ENCODE peak calls at places on chromosomes 7 and 10, in six cellular contexts. X, I, N, P, S and H are unnamed samples.

GRCh38 chr7:32108651-32109050 is 38.4 kb upstream of the PDE1C start:
- DNase-seq in N (no peak), P (no peak), S (no peak), X (no peak), I (no peak), H (no peak)

GRCh38 chr7:39465055-39465929 is 100.9 kb upstream of the YAE1 start:
- DNase-seq in X (peak; percentile 17), I (peak; percentile 42), P (peak; percentile 55), S (peak; percentile 84), N (peak; percentile 19), H (peak; percentile 32)

GRCh38 chr7:140866926-140867325 is 57.8 kb downstream of the BRAF start:
- DNase-seq in I (no peak), X (no peak), P (no peak), N (no peak), S (no peak), H (no peak)

GRCh38 chr10:82668266-82668665 is 793.3 kb downstream of the NRG3 start:
- DNase-seq in P (no peak), I (no peak), S (peak; percentile 24), X (no peak), N (no peak), H (no peak)

GRCh38 chr7:104106106-104106505 is 101.7 kb downstream of the ORC5 start:
- DNase-seq in I (peak; percentile 51), N (no peak), S (peak; percentile 62), P (no peak), X (no peak), H (no peak)

GRCh38 chr10:88954458-88955083 is 2.0 kb upstream of the ACTA2 start:
- DNase-seq in P (no peak), S (no peak), I (no peak), X (no peak), N (no peak), H (no peak)

GRCh38 chr10:30392564-30392990 is 41.4 kb upstream of the MAP3K8 start:
- DNase-seq in I (peak; percentile 21), P (peak; percentile 84), X (peak; percentile 81), N (peak; percentile 64), S (peak; percentile 70), H (peak; percentile 62)

GRCh38 chr10:132836832-132837540 is 51.0 kb upstream of the NKX6-2 start:
- DNase-seq in I (no peak), X (peak; percentile 53), P (peak; percentile 49), N (peak; percentile 37), S (peak; percentile 38), H (peak; percentile 4)

GRCh38 chr10:10831085-10831484 is 186.6 kb upstream of the CELF2 start:
- DNase-seq in S (peak; percentile 83), P (no peak), N (peak; percentile 6), X (no peak), I (no peak), H (no peak)

GRCh38 chr10:129161184-129161583 is 305.9 kb upstream of the MGMT start:
- DNase-seq in S (peak; percentile 37), P (peak; percentile 24), I (no peak), X (no peak), N (peak; percentile 17), H (no peak)

GRCh38 chr10:59033622-59034021 is 142.8 kb upstream of the PHYHIPL start:
- DNase-seq in X (no peak), N (no peak), P (no peak), I (no peak), S (no peak), H (no peak)

GRCh38 chr10:5354068-5354467 is 10.7 kb upstream of the UCN3 start:
- DNase-seq in S (no peak), P (no peak), X (no peak), I (no peak), N (no peak), H (no peak)

GRCh38 chr10:73359492-73359891 is 828 bp upstream of the CFAP70 start:
- DNase-seq in I (no peak), X (no peak), N (no peak), P (no peak), S (no peak), H (no peak)

GRCh38 chr7:8260871-8261707 is 878 bp downstream of the ICA1 start:
- DNase-seq in X (no peak), N (no peak), P (no peak), S (peak; percentile 2), I (peak; percentile 87), H (peak; percentile 69)

GRCh38 chr7:4214501-4215155 is 467.5 kb upstream of the FOXK1 start:
- DNase-seq in I (no peak), S (no peak), P (no peak), N (no peak), X (no peak), H (no peak)

GRCh38 chr7:20952891-20953290 is 166.2 kb upstream of the SP8 start:
- DNase-seq in N (no peak), I (no peak), S (no peak), X (no peak), P (no peak), H (no peak)

GRCh38 chr10:70461397-70462348 is 16.9 kb upstream of the PALD1 start:
- DNase-seq in N (peak; percentile 58), P (peak; percentile 67), I (peak; percentile 35), X (peak; percentile 40), S (peak; percentile 73), H (peak; percentile 17)

GRCh38 chr7:17654940-17655339 is 285.4 kb downstream of the SNX13 start:
- DNase-seq in I (no peak), S (no peak), X (no peak), N (no peak), P (no peak), H (no peak)

GRCh38 chr7:28998110-28998509 is 40.0 kb upstream of the TRIL start:
- DNase-seq in I (no peak), S (no peak), X (no peak), N (no peak), P (no peak), H (no peak)

GRCh38 chr7:3897430-3898385 is 596.7 kb downstream of the SDK1 start:
- DNase-seq in I (peak; percentile 27), S (peak; percentile 80), N (peak; percentile 74), X (peak; percentile 40), P (peak; percentile 60), H (no peak)

GRCh38 chr7:17474724-17475344 is 176.4 kb downstream of the AHR start:
- DNase-seq in S (no peak), I (no peak), P (no peak), X (no peak), N (peak; percentile 5), H (no peak)

GRCh38 chr10:112356686-112357085 is 17.2 kb upstream of the ACSL5 start:
- DNase-seq in X (no peak), S (no peak), P (no peak), I (no peak), N (no peak), H (no peak)

GRCh38 chr7:130149575-130150139 is 55.5 kb downstream of the TMEM209 start:
- DNase-seq in I (peak; percentile 82), S (no peak), N (no peak), X (no peak), P (peak; percentile 16), H (no peak)

GRCh38 chr7:39745320-39745719 is 121.9 kb downstream of the RALA start:
- DNase-seq in P (no peak), I (no peak), X (no peak), S (no peak), N (no peak), H (no peak)

GRCh38 chr10:49615213-49615612 is 1.4 kb downstream of the CHAT start:
- DNase-seq in X (no peak), S (no peak), P (no peak), I (no peak), N (no peak), H (no peak)

GRCh38 chr7:19701471-19701870 is 7.4 kb downstream of the POLR1F start:
- DNase-seq in P (no peak), X (no peak), I (peak; percentile 52), N (no peak), S (no peak), H (no peak)

GRCh38 chr7:158473238-158473637 is 114.4 kb downstream of the PTPRN2 start:
- DNase-seq in P (no peak), N (no peak), S (peak; percentile 23), X (no peak), I (peak; percentile 81), H (no peak)

GRCh38 chr7:90736968-90737939 is 141.1 kb downstream of the CDK14 start:
- DNase-seq in N (no peak), S (no peak), P (no peak), I (no peak), X (no peak), H (no peak)

GRCh38 chr10:67088035-67088434 is 162.2 kb downstream of the LRRTM3 start:
- DNase-seq in P (no peak), N (no peak), I (no peak), X (no peak), S (no peak), H (no peak)